ENCODE peak calls at places on chromosomes 11 and 22, in five cellular contexts. T, J, U, V and G are unnamed samples.

GRCh38 chr11:86395061-86395551 is 20.4 kb downstream of the CCDC81 start:
- DNase-seq in J (no peak), T (no peak), U (no peak), V (peak; percentile 21), G (no peak)

GRCh38 chr11:123122341-123122740 is 60.4 kb upstream of the HSPA8 start:
- DNase-seq in J (no peak), T (no peak), U (peak; percentile 82), V (no peak), G (no peak)

GRCh38 chr22:50086526-50086925 is 1.3 kb upstream of the MLC1 start:
- DNase-seq in T (no peak), V (no peak), U (no peak), J (no peak), G (no peak)

GRCh38 chr11:95512682-95513081 is 276.9 kb downstream of the FAM76B start:
- DNase-seq in U (no peak), J (no peak), V (peak; percentile 74), T (no peak), G (no peak)

GRCh38 chr22:35258144-35258988 is 1.1 kb downstream of the HMGXB4 start:
- DNase-seq in U (peak; percentile 20), T (no peak), V (peak; percentile 2), J (no peak), G (no peak)

GRCh38 chr11:73521621-73522020 is 76.3 kb downstream of the FAM168A start:
- DNase-seq in U (peak; percentile 68), V (peak; percentile 58), T (no peak), J (no peak), G (no peak)

GRCh38 chr11:47943721-47944554 is 36.4 kb upstream of the PTPRJ start:
- DNase-seq in T (peak; percentile 59), J (no peak), U (no peak), V (no peak), G (no peak)

GRCh38 chr22:29334148-29334547 is 18.7 kb upstream of the RASL10A start:
- DNase-seq in V (no peak), J (no peak), T (no peak), U (no peak), G (no peak)

GRCh38 chr22:39114157-39114511 is 17.1 kb downstream of the APOBEC3H start:
- DNase-seq in V (no peak), J (no peak), T (peak; percentile 12), U (no peak), G (no peak)

GRCh38 chr11:44128729-44129128 is 33.3 kb downstream of the EXT2 start:
- DNase-seq in J (no peak), U (no peak), T (no peak), V (no peak), G (no peak)

GRCh38 chr11:122700676-122701075 is 45.2 kb downstream of the UBASH3B start:
- DNase-seq in T (no peak), J (no peak), U (no peak), V (no peak), G (no peak)

GRCh38 chr22:48244388-48245118 is 1482.1 kb downstream of the TBC1D22A start:
- DNase-seq in J (no peak), U (no peak), T (no peak), V (no peak), G (no peak)

GRCh38 chr22:39135092-39135896 is 17.2 kb downstream of the CBX7 start:
- DNase-seq in U (peak; percentile 5), T (no peak), V (peak; percentile 59), J (peak; percentile 37), G (no peak)

GRCh38 chr11:22456993-22457748 is 119.0 kb downstream of the SLC17A6 start:
- DNase-seq in J (no peak), T (no peak), V (peak; percentile 85), U (no peak), G (no peak)

GRCh38 chr22:49228431-49229037 is 599.1 kb downstream of the BRD1 start:
- DNase-seq in T (no peak), V (no peak), U (no peak), J (no peak), G (no peak)

GRCh38 chr11:9136731-9137130 is 45.3 kb upstream of the SCUBE2 start:
- DNase-seq in V (no peak), J (no peak), U (no peak), T (no peak), G (no peak)

GRCh38 chr22:43846966-43847365 is 15.3 kb downstream of the SULT4A1 start:
- DNase-seq in T (no peak), V (no peak), J (no peak), U (no peak), G (no peak)

GRCh38 chr11:69010964-69011623 is 2.0 kb downstream of the MRGPRF start:
- DNase-seq in T (peak; percentile 63), V (peak; percentile 79), J (no peak), U (peak; percentile 65), G (no peak)

GRCh38 chr11:10604340-10604748 is 35.9 kb upstream of the LYVE1 start:
- DNase-seq in J (no peak), V (no peak), T (no peak), U (peak; percentile 93), G (no peak)

GRCh38 chr11:120235024-120235628 is 4.8 kb upstream of the POU2F3 start:
- DNase-seq in T (peak; percentile 76), V (peak; percentile 89), J (peak; percentile 27), U (no peak), G (peak; percentile 65)

GRCh38 chr11:103851166-103851651 is 185.2 kb upstream of the DDI1 start:
- DNase-seq in V (no peak), U (no peak), J (no peak), T (no peak), G (no peak)

GRCh38 chr11:131684111-131685060 is 314.0 kb downstream of the NTM start:
- DNase-seq in T (no peak), U (no peak), J (no peak), V (no peak), G (no peak)

GRCh38 chr11:123470862-123471261 is 40.8 kb downstream of the GRAMD1B start:
- DNase-seq in U (no peak), J (no peak), T (no peak), V (no peak), G (no peak)

GRCh38 chr11:111449696-111450479 is 62.3 kb downstream of the BTG4 start:
- DNase-seq in U (no peak), J (no peak), T (no peak), V (no peak), G (no peak)

GRCh38 chr11:27705873-27706820 is 5.9 kb upstream of the BDNF start:
- DNase-seq in U (no peak), J (no peak), T (no peak), V (peak; percentile 58), G (no peak)

GRCh38 chr11:132186193-132186592 is 815.8 kb downstream of the NTM start:
- DNase-seq in T (no peak), U (no peak), J (no peak), V (no peak), G (no peak)

GRCh38 chr11:12802418-12803085 is 128.3 kb downstream of the TEAD1 start:
- DNase-seq in U (peak; percentile 40), V (peak; percentile 99), T (peak; percentile 94), J (no peak), G (peak; percentile 94)

GRCh38 chr22:50281957-50282356 is 11.8 kb upstream of the MAPK11 start:
- DNase-seq in T (no peak), U (no peak), J (no peak), V (peak; percentile 30), G (no peak)

GRCh38 chr11:116473790-116474346 is 298.9 kb downstream of the BUD13 start:
- DNase-seq in T (no peak), J (no peak), U (no peak), V (no peak), G (no peak)

GRCh38 chr11:69495441-69496201 is 14.2 kb downstream of the LINC01488 start:
- DNase-seq in V (no peak), U (no peak), T (peak; percentile 30), J (no peak), G (no peak)

GRCh38 chr22:30701872-30702271 is 7.2 kb downstream of the OSBP2 start:
- DNase-seq in J (no peak), T (no peak), U (peak; percentile 57), V (no peak), G (no peak)